ENCODE peak calls at places on chromosomes 3 and 15, in seven cellular contexts. One of them, this sample, is unnamed.

GRCh38 chr3:54818942-54819341 is 108.9 kb downstream of the LRTM1 start:
- DNase-seq in A549: no peak
- DNase-seq in transverse colon: no peak
- DNase-seq in ovary: no peak
- DNase-seq in thyroid gland: no peak
- DNase-seq in uterus: no peak
- DNase-seq in H1: no peak
- DNase-seq in this sample: no peak

GRCh38 chr3:188194327-188194726 is 40.4 kb downstream of the LPP start:
- DNase-seq in A549: no peak
- DNase-seq in transverse colon: no peak
- DNase-seq in ovary: no peak
- DNase-seq in thyroid gland: no peak
- DNase-seq in uterus: no peak
- DNase-seq in H1: no peak
- DNase-seq in this sample: no peak

GRCh38 chr15:46304320-46304719 is 669.5 kb downstream of the SQOR start:
- DNase-seq in A549: peak; percentile 35
- DNase-seq in transverse colon: no peak
- DNase-seq in ovary: no peak
- DNase-seq in thyroid gland: no peak
- DNase-seq in uterus: no peak
- DNase-seq in H1: peak; percentile 68
- DNase-seq in this sample: no peak

GRCh38 chr3:42655331-42655888 is 1.9 kb downstream of the ZBTB47 start:
- DNase-seq in A549: no peak
- DNase-seq in transverse colon: no peak
- DNase-seq in ovary: peak; percentile 72
- DNase-seq in thyroid gland: no peak
- DNase-seq in uterus: no peak
- DNase-seq in H1: peak; percentile 61
- DNase-seq in this sample: no peak

GRCh38 chr3:48039487-48040190 is 23.4 kb upstream of the MAP4 start:
- DNase-seq in A549: peak; percentile 48
- DNase-seq in transverse colon: no peak
- DNase-seq in ovary: no peak
- DNase-seq in thyroid gland: no peak
- DNase-seq in uterus: no peak
- DNase-seq in H1: no peak
- DNase-seq in this sample: no peak

GRCh38 chr3:11653298-11654055 is 9.8 kb upstream of the VGLL4 start:
- DNase-seq in A549: no peak
- DNase-seq in transverse colon: no peak
- DNase-seq in ovary: no peak
- DNase-seq in thyroid gland: no peak
- DNase-seq in uterus: no peak
- DNase-seq in H1: peak; percentile 52
- DNase-seq in this sample: no peak

GRCh38 chr15:88882745-88883144 is 12.6 kb downstream of the HAPLN3 start:
- DNase-seq in A549: no peak
- DNase-seq in transverse colon: no peak
- DNase-seq in ovary: no peak
- DNase-seq in thyroid gland: no peak
- DNase-seq in uterus: no peak
- DNase-seq in H1: no peak
- DNase-seq in this sample: no peak

GRCh38 chr15:76339302-76340197 is 3.0 kb downstream of the ISL2 start:
- DNase-seq in A549: no peak
- DNase-seq in transverse colon: peak; percentile 23
- DNase-seq in ovary: peak; percentile 36
- DNase-seq in thyroid gland: no peak
- DNase-seq in uterus: no peak
- DNase-seq in H1: peak; percentile 71
- DNase-seq in this sample: no peak

DNA sequence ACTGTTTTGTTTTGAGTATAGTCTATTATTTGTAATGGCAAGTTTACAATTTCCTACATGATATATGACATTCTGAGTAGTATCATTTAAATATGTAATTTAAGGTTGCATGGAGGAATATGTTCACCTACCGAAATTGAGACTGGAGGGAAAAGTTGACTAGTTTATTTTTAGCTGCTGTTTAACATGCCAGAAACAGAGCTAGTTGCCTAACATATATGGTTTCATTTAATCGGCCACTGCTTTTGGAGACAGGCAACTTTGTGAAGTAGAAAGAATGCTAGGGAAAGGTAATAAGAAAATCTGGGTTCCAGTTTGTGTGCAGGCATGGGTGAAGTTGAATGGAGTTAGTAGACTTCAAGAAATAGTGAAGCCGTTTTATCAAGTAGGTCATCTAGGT is 342.1 kb upstream of the CBLB start:
- DNase-seq in A549: no peak
- DNase-seq in transverse colon: no peak
- DNase-seq in ovary: no peak
- DNase-seq in thyroid gland: no peak
- DNase-seq in uterus: no peak
- DNase-seq in H1: no peak
- DNase-seq in this sample: no peak
- TF ChIP-seq POLR2A in A549: no peak
- TF ChIP-seq POLR2A in transverse colon: no peak
- TF ChIP-seq POLR2A in ovary: no peak
- TF ChIP-seq POLR2A in thyroid gland: no peak
- TF ChIP-seq POLR2A in uterus: no peak
- TF ChIP-seq POLR2A in H1: no peak
- TF ChIP-seq POLR2A in this sample: no peak

GRCh38 chr3:52479037-52479875 is 15.9 kb upstream of the STAB1 start:
- DNase-seq in A549: no peak
- DNase-seq in transverse colon: no peak
- DNase-seq in ovary: no peak
- DNase-seq in thyroid gland: no peak
- DNase-seq in uterus: no peak
- DNase-seq in H1: no peak
- DNase-seq in this sample: no peak
- TF ChIP-seq CTCF in A549: no peak
- TF ChIP-seq CTCF in transverse colon: no peak
- TF ChIP-seq CTCF in ovary: no peak
- TF ChIP-seq CTCF in thyroid gland: no peak
- TF ChIP-seq CTCF in uterus: no peak
- TF ChIP-seq CTCF in H1: no peak
- TF ChIP-seq CTCF in this sample: no peak

GRCh38 chr3:185820973-185821758 is 3.7 kb downstream of the IGF2BP2 start:
- DNase-seq in A549: peak; percentile 47
- DNase-seq in transverse colon: no peak
- DNase-seq in ovary: no peak
- DNase-seq in thyroid gland: no peak
- DNase-seq in uterus: no peak
- DNase-seq in H1: no peak
- DNase-seq in this sample: no peak

GRCh38 chr3:185818267-185818875 is 6.5 kb downstream of the IGF2BP2 start:
- DNase-seq in A549: no peak
- DNase-seq in transverse colon: no peak
- DNase-seq in ovary: no peak
- DNase-seq in thyroid gland: no peak
- DNase-seq in uterus: no peak
- DNase-seq in H1: no peak
- DNase-seq in this sample: no peak

GRCh38 chr3:185813205-185813604 is 11.6 kb downstream of the IGF2BP2 start:
- DNase-seq in A549: no peak
- DNase-seq in transverse colon: no peak
- DNase-seq in ovary: no peak
- DNase-seq in thyroid gland: no peak
- DNase-seq in uterus: no peak
- DNase-seq in H1: no peak
- DNase-seq in this sample: no peak

GRCh38 chr3:185813691-185814215 is 11.1 kb downstream of the IGF2BP2 start:
- DNase-seq in A549: no peak
- DNase-seq in transverse colon: no peak
- DNase-seq in ovary: no peak
- DNase-seq in thyroid gland: no peak
- DNase-seq in uterus: no peak
- DNase-seq in H1: no peak
- DNase-seq in this sample: no peak

DNA sequence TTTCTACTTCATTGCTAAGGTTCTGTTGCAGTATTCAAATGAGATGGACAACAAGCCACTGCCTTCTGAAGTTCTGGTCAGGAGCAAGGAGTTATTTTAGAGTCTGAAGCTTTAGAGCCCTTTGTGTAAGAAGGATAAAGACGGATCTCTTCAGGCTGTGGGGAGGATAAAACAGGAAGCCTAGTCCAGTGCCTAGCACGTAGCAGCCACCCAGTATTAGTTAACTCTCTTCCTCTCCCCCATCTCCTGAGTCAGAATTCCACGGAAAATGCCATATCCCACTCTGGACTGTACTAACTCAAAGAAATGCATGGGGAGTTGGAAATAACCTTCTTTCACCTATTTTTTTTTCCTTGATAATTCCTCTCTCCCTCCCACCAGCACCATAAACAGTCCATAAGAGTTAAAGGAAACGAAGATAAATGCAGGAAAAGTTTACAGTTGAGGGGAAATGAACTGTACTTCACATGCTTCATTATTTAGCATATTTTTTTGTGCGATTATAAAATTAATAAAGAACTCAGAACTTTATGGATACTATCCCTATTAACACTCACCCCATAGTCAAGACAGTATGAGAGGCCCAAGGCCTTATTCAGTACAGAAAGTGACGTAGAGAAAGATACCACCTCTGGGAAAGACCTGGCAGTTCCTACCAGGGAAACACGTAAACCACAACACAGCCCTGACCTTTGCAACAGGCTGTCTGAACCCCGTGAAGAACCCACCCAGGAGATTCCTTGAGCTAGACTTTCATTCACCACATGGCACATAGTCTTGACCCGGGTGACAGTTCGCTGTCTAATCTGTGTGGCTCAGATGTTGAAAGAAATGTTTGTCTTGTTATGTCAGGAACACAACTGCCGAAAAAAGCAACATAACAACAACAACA is 9.2 kb downstream of the IGF2BP2 start:
- DNase-seq in A549: no peak
- DNase-seq in transverse colon: no peak
- DNase-seq in ovary: no peak
- DNase-seq in thyroid gland: no peak
- DNase-seq in uterus: no peak
- DNase-seq in H1: no peak
- DNase-seq in this sample: no peak
- TF ChIP-seq POLR2A in A549: no peak
- TF ChIP-seq POLR2A in transverse colon: no peak
- TF ChIP-seq POLR2A in ovary: no peak
- TF ChIP-seq POLR2A in thyroid gland: no peak
- TF ChIP-seq POLR2A in uterus: no peak
- TF ChIP-seq POLR2A in H1: no peak
- TF ChIP-seq POLR2A in this sample: no peak

GRCh38 chr3:284316-284715 is 87.8 kb downstream of the CHL1 start:
- DNase-seq in A549: no peak
- DNase-seq in transverse colon: no peak
- DNase-seq in ovary: no peak
- DNase-seq in thyroid gland: no peak
- DNase-seq in uterus: no peak
- DNase-seq in H1: no peak
- DNase-seq in this sample: no peak
- TF ChIP-seq CTCF in A549: no peak
- TF ChIP-seq CTCF in transverse colon: no peak
- TF ChIP-seq CTCF in ovary: no peak
- TF ChIP-seq CTCF in thyroid gland: no peak
- TF ChIP-seq CTCF in uterus: no peak
- TF ChIP-seq CTCF in H1: no peak
- TF ChIP-seq CTCF in this sample: no peak

DNA sequence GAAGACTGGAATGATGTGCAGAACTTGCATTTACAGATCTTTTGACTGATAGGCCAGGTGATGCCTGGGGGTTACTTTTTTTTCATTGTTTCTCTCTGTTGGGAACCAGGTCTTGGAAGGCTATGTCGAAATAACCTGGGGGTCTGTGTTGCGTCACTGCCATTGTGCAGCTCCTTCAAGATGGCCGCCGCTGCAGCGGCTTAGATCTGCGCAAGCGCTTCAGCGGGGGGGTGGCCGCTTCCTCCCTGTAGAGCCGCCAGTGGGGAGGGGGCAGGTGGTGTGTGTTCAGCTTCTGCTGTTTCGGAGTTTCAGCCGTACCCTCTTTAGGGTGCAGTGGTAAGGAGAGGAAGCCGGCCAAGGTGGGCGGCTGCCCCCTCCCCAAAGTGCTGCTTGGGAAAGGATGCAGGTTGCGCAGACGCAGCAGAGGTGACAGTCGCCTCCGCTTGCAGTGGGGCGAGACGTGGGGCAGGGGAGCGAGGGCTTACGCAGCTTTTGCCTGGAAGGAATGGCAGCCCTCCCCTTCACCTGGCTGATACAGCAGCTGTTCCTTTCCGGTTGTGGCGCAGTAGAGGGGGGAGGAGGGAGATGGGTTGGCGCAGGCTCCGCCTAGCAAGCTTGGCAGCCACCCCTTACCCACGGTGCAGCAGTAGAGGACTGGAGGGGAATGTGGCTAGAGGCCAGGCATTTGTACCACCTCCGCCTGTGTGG is 1.5 kb downstream of the SNRPN start:
- DNase-seq in A549: peak; percentile 83
- DNase-seq in transverse colon: peak; percentile 78
- DNase-seq in ovary: peak; percentile 79
- DNase-seq in thyroid gland: peak; percentile 87
- DNase-seq in uterus: peak; percentile 79
- DNase-seq in H1: peak; percentile 68
- DNase-seq in this sample: peak; percentile 91
- TF ChIP-seq POLR2A in A549: peak; percentile 18
- TF ChIP-seq POLR2A in transverse colon: peak; percentile 49
- TF ChIP-seq POLR2A in ovary: no peak
- TF ChIP-seq POLR2A in thyroid gland: peak; percentile 76
- TF ChIP-seq POLR2A in uterus: peak; percentile 5
- TF ChIP-seq POLR2A in H1: peak; percentile 94
- TF ChIP-seq POLR2A in this sample: no peak

DNA sequence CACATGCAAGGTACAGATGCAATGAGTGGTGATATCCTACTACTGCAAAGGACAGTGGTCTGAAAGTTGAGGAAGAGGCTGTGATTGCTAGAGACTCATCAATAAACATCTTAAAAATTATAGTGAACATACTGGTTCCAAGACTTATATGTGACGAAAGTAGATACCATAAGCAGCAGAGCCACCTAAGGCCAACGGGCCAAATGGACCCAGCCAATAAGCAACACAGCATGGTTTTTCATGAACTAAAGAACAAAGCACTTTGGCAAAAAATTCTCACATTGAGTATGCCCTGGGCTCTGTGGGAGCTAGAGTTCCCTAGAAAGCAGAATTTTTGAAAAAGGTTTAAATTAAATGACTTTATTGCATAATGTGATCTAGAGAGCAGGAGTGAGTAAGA is 272.1 kb downstream of the SI start:
- DNase-seq in A549: no peak
- DNase-seq in transverse colon: no peak
- DNase-seq in ovary: no peak
- DNase-seq in thyroid gland: no peak
- DNase-seq in uterus: no peak
- DNase-seq in H1: no peak
- DNase-seq in this sample: no peak
- TF ChIP-seq CTCF in A549: no peak
- TF ChIP-seq CTCF in transverse colon: no peak
- TF ChIP-seq CTCF in ovary: no peak
- TF ChIP-seq CTCF in thyroid gland: peak; percentile 18
- TF ChIP-seq CTCF in uterus: no peak
- TF ChIP-seq CTCF in H1: no peak
- TF ChIP-seq CTCF in this sample: no peak

This sample was measured in spleen.